ENCODE peak calls at places on chromosome 1, in five cellular contexts. P is HEK293T, M is H1, G is GM12878, I is HepG2. N is an unnamed sample.

GRCh38 chr1:212208978-212209644 is 76.1 kb upstream of the PPP2R5A start:
- DNase-seq in P (no peak), M (no peak), G (no peak), I (no peak), N (no peak)

GRCh38 chr1:160258177-160258798 is 4.1 kb downstream of the DCAF8 start:
- DNase-seq in P (no peak), M (no peak), G (no peak), I (no peak), N (no peak)

GRCh38 chr1:198809247-198809646 is 170.4 kb downstream of the PTPRC start:
- DNase-seq in P (no peak), M (no peak), G (no peak), I (no peak), N (no peak)

GRCh38 chr1:19739628-19740027 is 60.1 kb downstream of the TMCO4 start:
- DNase-seq in P (no peak), M (no peak), G (no peak), I (no peak), N (no peak)

GRCh38 chr1:246142320-246142893 is 364.7 kb downstream of the SMYD3 start:
- DNase-seq in P (no peak), M (no peak), G (no peak), I (no peak), N (no peak)

GRCh38 chr1:101407505-101408211 is 170.8 kb downstream of the S1PR1 start:
- DNase-seq in P (no peak), M (no peak), G (peak), I (no peak), N (no peak)

GRCh38 chr1:77888429-77889239 is at the start of gene NEXN:
- DNase-seq in P (peak), M (peak), G (no peak), I (peak), N (peak)

GRCh38 chr1:91226741-91227140 is 177.9 kb downstream of the HFM1 start:
- DNase-seq in P (no peak), M (no peak), G (no peak), I (no peak), N (no peak)

GRCh38 chr1:221543529-221544120 is 198.3 kb downstream of the DUSP10 start:
- DNase-seq in P (peak), M (no peak), G (no peak), I (no peak), N (peak)
- TF ChIP-seq SUZ12 in P (no peak), M (no peak), G (no peak), I (no peak), N (no peak)

GRCh38 chr1:201128962-201129361 is 2.0 kb upstream of the ASCL5 start:
- DNase-seq in P (no peak), M (no peak), G (no peak), I (no peak), N (no peak)
- TF ChIP-seq SUZ12 in P (no peak), M (no peak), G (no peak), I (no peak), N (no peak)

DNA sequence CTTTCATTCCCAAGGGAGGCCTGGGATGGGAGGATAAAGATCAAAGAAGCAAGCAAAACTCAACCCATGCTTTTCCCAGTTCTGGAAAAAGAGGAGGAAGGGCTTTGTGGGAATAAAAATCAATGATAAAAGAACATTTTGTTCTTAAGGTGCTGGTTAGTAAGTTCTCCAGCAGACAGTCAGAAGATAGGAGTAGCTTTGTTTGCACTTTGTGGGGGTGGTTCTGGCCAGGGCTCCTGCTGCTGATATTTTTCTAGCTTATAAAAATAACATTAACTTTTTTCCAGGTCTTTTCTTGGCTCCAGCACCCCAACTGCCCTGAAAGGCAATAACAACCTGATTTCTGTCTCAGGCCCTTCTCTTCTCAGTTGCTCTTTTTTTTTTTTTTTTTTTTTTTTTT is 220.0 kb downstream of the FGGY start:
- DNase-seq in P (no peak), M (no peak), G (no peak), I (no peak), N (no peak)
- TF ChIP-seq SUZ12 in P (no peak), M (no peak), G (no peak), I (no peak), N (no peak)

GRCh38 chr1:1001057-1001630 is 1.2 kb upstream of the HES4 start:
- DNase-seq in P (no peak), M (no peak), G (no peak), I (no peak), N (no peak)

GRCh38 chr1:1000357-1001056 is 610 bp upstream of the HES4 start:
- DNase-seq in P (peak), M (peak), G (peak), I (peak), N (peak)

GRCh38 chr1:998051-998821 is 1.7 kb downstream of the HES4 start:
- DNase-seq in P (no peak), M (peak), G (no peak), I (no peak), N (no peak)

GRCh38 chr1:998905-999796 is 746 bp downstream of the HES4 start:
- DNase-seq in P (peak), M (peak), G (no peak), I (no peak), N (no peak)

DNA sequence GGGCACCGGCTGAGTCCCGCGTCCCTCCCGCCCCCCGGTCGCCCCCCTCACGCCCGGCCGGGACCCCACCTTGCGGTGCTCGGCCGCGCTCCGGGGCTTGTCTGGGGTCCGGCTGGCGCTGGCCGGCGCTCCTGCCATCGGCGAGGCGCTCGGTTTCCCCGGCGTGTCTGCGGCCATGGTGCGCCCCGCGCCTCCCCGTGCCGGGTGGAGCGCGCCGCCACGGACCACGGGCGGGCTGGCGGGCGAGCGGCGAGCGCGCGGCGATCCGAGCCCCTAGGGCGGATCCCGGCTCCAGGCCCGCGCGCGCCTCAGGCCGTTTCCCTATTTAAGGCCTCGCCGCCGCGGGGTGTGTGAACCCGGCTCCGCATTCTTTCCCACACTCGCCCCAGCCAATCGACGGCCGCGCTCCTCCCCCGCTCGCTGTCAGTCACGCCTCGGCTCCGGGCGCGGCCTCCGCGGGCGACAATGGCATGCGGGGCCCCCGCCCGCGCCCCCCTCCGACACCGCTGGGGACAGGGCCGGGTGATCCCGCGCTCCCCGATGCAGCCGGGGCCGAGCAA is at the start of gene HES4:
- DNase-seq in P (peak), M (peak), G (no peak), I (peak), N (peak)
- TF ChIP-seq SUZ12 in P (no peak), M (peak), G (peak), I (no peak), N (no peak)

GRCh38 chr1:229169399-229169798 is 101.5 kb upstream of the RAB4A start:
- DNase-seq in P (no peak), M (no peak), G (no peak), I (peak), N (no peak)
- TF ChIP-seq SUZ12 in P (no peak), M (no peak), G (no peak), I (no peak), N (no peak)

GRCh38 chr1:32618673-32619221 is 31.6 kb downstream of the ZBTB8OS start:
- DNase-seq in P (peak), M (no peak), G (no peak), I (no peak), N (no peak)
- TF ChIP-seq SUZ12 in P (no peak), M (no peak), G (no peak), I (no peak), N (no peak)

GRCh38 chr1:55156608-55157007 is 58.6 kb downstream of the USP24 start:
- DNase-seq in P (no peak), M (no peak), G (no peak), I (no peak), N (no peak)

GRCh38 chr1:55156093-55156492 is 59.1 kb downstream of the USP24 start:
- DNase-seq in P (no peak), M (no peak), G (no peak), I (no peak), N (no peak)

GRCh38 chr1:55153031-55153430 is 62.1 kb downstream of the USP24 start:
- DNase-seq in P (no peak), M (no peak), G (no peak), I (no peak), N (no peak)

GRCh38 chr1:55154616-55155015 is 60.5 kb downstream of the USP24 start:
- DNase-seq in P (no peak), M (no peak), G (no peak), I (no peak), N (no peak)

DNA sequence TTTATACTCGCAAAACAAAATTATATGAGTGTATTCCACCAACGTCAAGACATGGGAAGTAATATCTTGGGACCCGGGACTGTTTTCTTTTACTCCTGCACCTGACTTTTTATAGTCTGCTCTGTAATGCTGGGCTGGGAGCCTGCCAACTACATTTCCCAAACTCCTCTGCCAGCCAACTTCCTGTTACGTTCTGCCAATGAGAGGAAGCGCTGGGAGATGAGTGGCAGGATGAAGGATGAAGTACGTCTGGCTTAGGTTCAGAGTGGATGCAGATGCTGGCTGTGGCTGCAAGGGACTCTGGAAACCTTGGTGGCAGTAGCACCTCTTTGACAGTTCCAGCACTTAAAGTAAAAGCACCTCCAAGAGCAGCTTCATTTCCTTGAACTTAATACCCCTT is 59.6 kb downstream of the USP24 start:
- DNase-seq in P (peak), M (no peak), G (no peak), I (no peak), N (peak)
- TF ChIP-seq SUZ12 in P (no peak), M (no peak), G (no peak), I (no peak), N (no peak)

GRCh38 chr1:111739984-111740765 is 980 bp upstream of the INKA2 start:
- DNase-seq in P (peak), M (peak), G (no peak), I (no peak), N (peak)
- TF ChIP-seq SUZ12 in P (no peak), M (no peak), G (no peak), I (no peak), N (no peak)

DNA sequence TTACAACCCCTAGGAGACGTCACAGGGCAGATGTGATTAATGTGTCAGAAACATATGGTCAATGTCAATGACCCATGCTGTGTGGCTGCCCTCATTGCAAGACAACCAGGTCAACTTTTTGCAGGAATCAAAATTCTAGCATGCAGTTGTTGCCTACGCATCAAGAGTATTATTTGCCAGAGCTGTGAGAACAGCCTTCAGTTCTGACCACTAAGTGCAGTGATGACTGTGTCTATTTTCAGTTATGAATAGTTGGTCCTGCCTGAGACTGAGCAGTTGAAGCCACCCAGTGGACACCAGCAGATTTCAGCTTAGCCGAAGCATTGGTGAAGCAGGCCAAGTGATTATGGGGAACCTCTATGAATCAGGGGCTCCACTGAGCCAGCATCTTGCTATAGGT is 47.3 kb downstream of the LYPLAL1 start:
- DNase-seq in P (no peak), M (no peak), G (peak), I (no peak), N (no peak)
- TF ChIP-seq SUZ12 in P (no peak), M (no peak), G (no peak), I (no peak), N (no peak)

GRCh38 chr1:179310271-179310670 is 16.7 kb downstream of the SOAT1 start:
- DNase-seq in P (no peak), M (no peak), G (no peak), I (no peak), N (no peak)

GRCh38 chr1:179310721-179311120 is 17.1 kb downstream of the SOAT1 start:
- DNase-seq in P (no peak), M (no peak), G (no peak), I (no peak), N (no peak)

GRCh38 chr1:179314928-179315327 is 21.3 kb downstream of the SOAT1 start:
- DNase-seq in P (no peak), M (no peak), G (no peak), I (no peak), N (no peak)

GRCh38 chr1:179311149-179311700 is 17.6 kb downstream of the SOAT1 start:
- DNase-seq in P (no peak), M (no peak), G (no peak), I (no peak), N (no peak)

GRCh38 chr1:179313004-179313403 is 19.4 kb downstream of the SOAT1 start:
- DNase-seq in P (no peak), M (no peak), G (no peak), I (no peak), N (no peak)
- TF ChIP-seq SUZ12 in P (no peak), M (no peak), G (no peak), I (no peak), N (no peak)

N was measured in NT2/D1.